ENCODE peak calls at places on chromosomes 5 and 9, in nine cellular contexts. V, O, K, P, U, J, H, D and L are unnamed samples.
A peak's percentile ranks its signal among the peaks of the same experiment; 100 is the strongest.

GRCh38 chr9:109010676-109011655 is 2.3 kb downstream of the CTNNAL1 start:
- DNase-seq in P (peak; percentile 39), D (no peak), V (no peak), K (peak; percentile 81), O (peak; percentile 13), J (peak; percentile 41), H (peak; percentile 21), U (no peak), L (peak; percentile 48)

GRCh38 chr5:126450388-126450787 is 27.2 kb downstream of the GRAMD2B start:
- DNase-seq in D (no peak), V (no peak), U (no peak), O (no peak), K (no peak), H (peak; percentile 26), P (no peak), J (peak; percentile 52), L (no peak)

GRCh38 chr9:127187231-127187956 is 65.0 kb upstream of the ANGPTL2 start:
- DNase-seq in U (no peak), H (peak; percentile 62), P (no peak), O (no peak), V (no peak), K (peak; percentile 97), J (no peak), D (peak; percentile 84), L (peak; percentile 66)

GRCh38 chr9:97307091-97307490 is 368 bp upstream of the CCDC180 start:
- DNase-seq in V (no peak), J (peak; percentile 41), D (peak; percentile 83), O (no peak), K (peak; percentile 83), U (no peak), H (peak; percentile 63), P (peak; percentile 11), L (no peak)

GRCh38 chr5:175922192-175922885 is 45.8 kb downstream of the THOC3 start:
- DNase-seq in P (no peak), H (peak; percentile 4), J (no peak), V (no peak), D (no peak), U (no peak), O (no peak), K (peak; percentile 94), L (peak; percentile 35)

GRCh38 chr5:1521671-1522600 is 1.8 kb downstream of the LPCAT1 start:
- DNase-seq in V (peak; percentile 88), K (peak; percentile 81), D (peak; percentile 52), H (no peak), J (no peak), O (no peak), U (no peak), P (no peak), L (peak; percentile 83)

GRCh38 chr5:23446436-23446835 is 61.0 kb upstream of the PRDM9 start:
- DNase-seq in U (no peak), P (no peak), V (no peak), H (no peak), D (no peak), O (no peak), K (no peak), J (no peak), L (no peak)

GRCh38 chr5:96692436-96692835 is 30.3 kb downstream of the CAST start:
- DNase-seq in J (no peak), P (no peak), K (peak; percentile 55), H (no peak), D (no peak), O (no peak), U (no peak), V (no peak), L (no peak)

GRCh38 chr9:119609277-119609971 is 240.2 kb upstream of the BRINP1 start:
- DNase-seq in V (no peak), H (no peak), J (no peak), P (no peak), O (no peak), D (no peak), U (no peak), K (no peak), L (no peak)

GRCh38 chr9:83299094-83299493 is 236.2 kb upstream of the RASEF start:
- DNase-seq in O (no peak), U (no peak), V (no peak), J (no peak), D (no peak), H (no peak), P (no peak), K (no peak), L (no peak)

GRCh38 chr9:76086521-76086920 is 196.0 kb downstream of the PCSK5 start:
- DNase-seq in J (no peak), H (no peak), V (no peak), K (no peak), O (no peak), P (no peak), D (no peak), U (no peak), L (no peak)

GRCh38 chr5:59358497-59358896 is 535.0 kb downstream of the PDE4D start:
- DNase-seq in O (no peak), V (no peak), U (no peak), J (no peak), K (peak; percentile 85), H (no peak), D (no peak), P (no peak), L (no peak)

GRCh38 chr9:75601280-75601679 is 289.2 kb upstream of the PCSK5 start:
- DNase-seq in D (no peak), J (no peak), P (no peak), O (no peak), K (peak; percentile 2), V (peak; percentile 2), U (no peak), H (no peak), L (no peak)

GRCh38 chr5:139717221-139717620 is 69.1 kb downstream of the CXXC5 start:
- DNase-seq in V (no peak), J (no peak), O (no peak), H (no peak), P (no peak), D (no peak), K (no peak), U (no peak), L (no peak)

GRCh38 chr9:35254237-35254636 is 92.4 kb downstream of the UNC13B start:
- DNase-seq in J (no peak), D (no peak), U (no peak), V (no peak), O (no peak), P (no peak), K (no peak), H (no peak), L (no peak)

GRCh38 chr5:142634375-142635018 is 51.4 kb downstream of the FGF1 start:
- DNase-seq in H (no peak), K (no peak), D (no peak), J (no peak), P (no peak), O (no peak), V (no peak), U (no peak), L (no peak)

GRCh38 chr5:151086905-151087360 is 6.1 kb upstream of the TNIP1 start:
- DNase-seq in D (no peak), U (no peak), K (no peak), V (no peak), J (peak; percentile 83), P (peak; percentile 65), O (peak; percentile 61), H (no peak), L (peak; percentile 61)

GRCh38 chr9:131781069-131781468 is 41.2 kb upstream of the RAPGEF1 start:
- DNase-seq in D (no peak), K (no peak), P (no peak), J (no peak), V (no peak), U (no peak), O (no peak), H (no peak), L (no peak)

GRCh38 chr9:137496601-137497375 is 37.7 kb upstream of the NSMF start:
- DNase-seq in P (no peak), U (no peak), D (no peak), O (no peak), K (no peak), J (no peak), H (no peak), V (no peak), L (no peak)

GRCh38 chr5:9544502-9545300 is 1.2 kb downstream of the SEMA5A start:
- DNase-seq in O (peak; percentile 16), J (peak; percentile 79), V (no peak), H (peak; percentile 66), U (peak; percentile 89), D (peak; percentile 85), K (peak; percentile 86), P (peak; percentile 52), L (peak; percentile 79)

GRCh38 chr5:160787247-160787646 is 64.8 kb downstream of the ATP10B start:
- DNase-seq in H (no peak), U (peak; percentile 44), J (no peak), P (peak; percentile 2), V (no peak), O (no peak), D (no peak), K (no peak), L (no peak)